ENCODE peak calls at places on chromosomes 1 and 21, in four cellular contexts. O is heart left ventricle, S is SJSA1, I is transverse colon. F is an unnamed sample.

GRCh38 chr1:168786476-168787330 is 57.7 kb upstream of the DPT start:
- DNase-seq in O (no peak), S (no peak), I (no peak), F (no peak)

GRCh38 chr21:17818158-17819113 is 720 bp downstream of the C21orf91 start:
- DNase-seq in O (peak; percentile 32), S (peak; percentile 44), I (peak; percentile 41), F (no peak)

GRCh38 chr1:84090447-84091244 is 53.4 kb upstream of the PRKACB start:
- DNase-seq in O (no peak), S (no peak), I (no peak), F (no peak)

GRCh38 chr1:2882968-2883696 is 81.6 kb upstream of the TTC34 start:
- DNase-seq in O (no peak), S (no peak), I (no peak), F (no peak)

GRCh38 chr1:179806333-179806732 is 63.2 kb downstream of the FAM163A start:
- DNase-seq in O (no peak), S (no peak), I (no peak), F (no peak)

GRCh38 chr1:185652348-185652747 is 81.8 kb upstream of the HMCN1 start:
- DNase-seq in O (no peak), S (no peak), I (no peak), F (no peak)

GRCh38 chr21:37136261-37136660 is 63.2 kb downstream of the TTC3 start:
- DNase-seq in O (no peak), S (no peak), I (no peak), F (no peak)

GRCh38 chr1:109823543-109824348 is 60.0 kb upstream of the EPS8L3 start:
- DNase-seq in O (no peak), S (peak; percentile 90), I (no peak), F (no peak)

GRCh38 chr21:32096411-32096810 is 182.4 kb downstream of the MIS18A start:
- DNase-seq in O (no peak), S (no peak), I (no peak), F (no peak)

GRCh38 chr21:40158356-40158755 is 291.1 kb downstream of the PCP4 start:
- DNase-seq in O (no peak), S (no peak), I (no peak), F (no peak)

GRCh38 chr1:29878501-29878900 is 642.2 kb downstream of the PTPRU start:
- DNase-seq in O (no peak), S (no peak), I (no peak), F (no peak)

GRCh38 chr1:41152622-41153044 is 89.5 kb downstream of the SCMH1 start:
- DNase-seq in O (no peak), S (no peak), I (no peak), F (peak; percentile 69)

GRCh38 chr1:32072622-32073386 is at the start of gene TMEM39B:
- DNase-seq in O (peak; percentile 96), S (peak; percentile 96), I (peak; percentile 95), F (peak; percentile 88)

GRCh38 chr1:149995927-149996326 is 14.6 kb downstream of the OTUD7B start:
- DNase-seq in O (no peak), S (no peak), I (no peak), F (no peak)

GRCh38 chr1:208278638-208279037 is 34.5 kb upstream of the PLXNA2 start:
- DNase-seq in O (no peak), S (no peak), I (no peak), F (no peak)

GRCh38 chr1:101323530-101323929 is 86.7 kb downstream of the S1PR1 start:
- DNase-seq in O (no peak), S (no peak), I (no peak), F (no peak)

GRCh38 chr1:119859647-119860046 is 36.7 kb downstream of the ADAM30 start:
- DNase-seq in O (no peak), S (no peak), I (no peak), F (peak; percentile 41)

GRCh38 chr1:157199421-157199755 is 61.2 kb upstream of the ETV3 start:
- DNase-seq in O (no peak), S (peak; percentile 38), I (no peak), F (no peak)

GRCh38 chr1:234875953-234876814 is 252.5 kb downstream of the TOMM20 start:
- DNase-seq in O (no peak), S (no peak), I (peak; percentile 56), F (no peak)

GRCh38 chr1:89989099-89989498 is 5.8 kb upstream of the ZNF326 start:
- DNase-seq in O (no peak), S (no peak), I (no peak), F (no peak)
- H3K27ac ChIP-seq in O (no peak overlapping the region), S (no peak overlapping the region), I (peak overlapping the region; percentile 82), F (no peak overlapping the region)

GRCh38 chr1:223129229-223129851 is 13.7 kb downstream of the TLR5 start:
- DNase-seq in O (peak; percentile 77), S (peak; percentile 59), I (peak; percentile 77), F (no peak)
- H3K4me3 ChIP-seq in O (no peak overlapping the region), S (no peak overlapping the region), I (no peak overlapping the region), F (peak overlapping the region; percentile 46)

DNA sequence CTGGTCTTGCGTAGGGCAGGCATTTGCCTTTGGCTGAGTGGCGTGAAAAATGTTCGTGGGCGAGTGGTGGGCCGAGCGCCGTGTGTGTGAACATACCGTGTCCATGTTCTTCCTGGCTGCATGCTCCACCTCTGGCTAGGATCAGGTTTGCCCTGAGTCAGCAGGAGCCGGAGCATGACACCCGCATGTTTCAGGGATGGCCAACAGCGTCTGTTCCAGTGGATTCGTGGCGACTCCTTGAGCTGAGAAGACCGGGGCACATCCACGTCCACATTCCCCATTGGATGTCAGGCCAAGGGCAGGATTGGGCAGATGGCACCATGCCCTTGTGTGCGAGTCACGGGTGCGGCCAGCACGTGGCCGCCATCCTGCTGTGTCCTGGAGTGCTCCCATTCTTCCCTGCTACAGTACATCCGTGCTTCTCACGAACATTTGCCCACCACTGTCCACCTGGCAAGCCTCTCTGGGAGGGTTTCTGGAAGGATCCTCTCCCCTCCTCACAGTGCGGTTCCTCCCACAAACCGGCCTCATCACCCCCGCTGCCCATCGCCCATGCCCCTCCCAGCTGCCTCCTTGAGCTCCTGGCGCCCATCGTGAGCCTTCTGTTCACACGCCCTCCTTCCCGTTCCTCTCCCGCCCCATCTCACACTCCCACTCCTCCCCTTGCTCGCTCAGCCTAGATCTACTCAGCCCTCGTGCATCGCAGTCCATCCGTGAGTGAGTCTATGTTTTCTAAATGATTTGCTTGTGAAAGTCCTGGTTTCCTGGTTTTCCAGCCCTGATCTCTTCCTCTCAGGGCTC is 118.8 kb upstream of the C1orf174 start:
- DNase-seq in O (no peak), S (no peak), I (no peak), F (no peak)
- H3K27me3 ChIP-seq in O (peaks cover 4% of the 10 kb centered on the region), S (no peaks in the 10 kb centered on the region), I (no peaks in the 10 kb centered on the region), F (no peaks in the 10 kb centered on the region)

GRCh38 chr1:215521279-215521678 is 45.8 kb upstream of the KCTD3 start:
- DNase-seq in O (no peak), S (no peak), I (no peak), F (no peak)

GRCh38 chr1:215523128-215523861 is 43.8 kb upstream of the KCTD3 start:
- DNase-seq in O (no peak), S (no peak), I (no peak), F (no peak)

GRCh38 chr1:215526846-215527151 is 40.3 kb upstream of the KCTD3 start:
- DNase-seq in O (no peak), S (no peak), I (no peak), F (no peak)

GRCh38 chr1:215526147-215526845 is 40.8 kb upstream of the KCTD3 start:
- DNase-seq in O (no peak), S (no peak), I (no peak), F (peak; percentile 29)

GRCh38 chr1:215523906-215524305 is 43.2 kb upstream of the KCTD3 start:
- DNase-seq in O (no peak), S (no peak), I (no peak), F (no peak)
- H3K27ac ChIP-seq in O (no peak overlapping the region), S (no peak overlapping the region), I (no peak overlapping the region), F (no peak overlapping the region)

F was measured in AG04450.